ENCODE peak calls at places on chromosomes 2 and 18, in four cellular contexts. One of them, this sample, is unnamed.

GRCh38 chr18:48529796-48530195 is 9.0 kb upstream of the CTIF start:
- DNase-seq in fibroblast of mammary gland: peak
- DNase-seq in BE2C: no peak
- DNase-seq in HCT116: no peak
- DNase-seq in this sample: no peak

GRCh38 chr2:67604360-67604759 is 207.2 kb downstream of the ETAA1 start:
- DNase-seq in fibroblast of mammary gland: peak
- DNase-seq in BE2C: no peak
- DNase-seq in HCT116: no peak
- DNase-seq in this sample: no peak

GRCh38 chr2:69801745-69802144 is 27.7 kb upstream of the GMCL1 start:
- DNase-seq in HCT116: no peak
- DNase-seq in BE2C: no peak
- DNase-seq in fibroblast of mammary gland: no peak
- DNase-seq in this sample: no peak

GRCh38 chr2:134862069-134862468 is 23.7 kb downstream of the ACMSD start:
- DNase-seq in HCT116: no peak
- DNase-seq in BE2C: no peak
- DNase-seq in fibroblast of mammary gland: no peak
- DNase-seq in this sample: no peak

GRCh38 chr2:181036848-181037603 is 56.6 kb downstream of the UBE2E3 start:
- DNase-seq in HCT116: no peak
- DNase-seq in fibroblast of mammary gland: peak
- DNase-seq in BE2C: no peak
- DNase-seq in this sample: no peak

GRCh38 chr2:85179541-85179940 is 46.3 kb downstream of the TCF7L1 start:
- DNase-seq in fibroblast of mammary gland: no peak
- DNase-seq in BE2C: no peak
- DNase-seq in HCT116: no peak
- DNase-seq in this sample: no peak

GRCh38 chr2:216700088-216700567 is 4.8 kb upstream of the IGFBP5 start:
- DNase-seq in fibroblast of mammary gland: no peak
- DNase-seq in BE2C: peak
- DNase-seq in HCT116: no peak
- DNase-seq in this sample: no peak

GRCh38 chr18:7566244-7566586 is 901 bp upstream of the PTPRM start:
- DNase-seq in fibroblast of mammary gland: no peak
- DNase-seq in BE2C: no peak
- DNase-seq in HCT116: no peak
- DNase-seq in this sample: no peak

GRCh38 chr2:170204561-170204960 is 26.6 kb downstream of the MYO3B start:
- DNase-seq in BE2C: no peak
- DNase-seq in fibroblast of mammary gland: no peak
- DNase-seq in HCT116: no peak
- DNase-seq in this sample: no peak

GRCh38 chr2:203446071-203446481 is 89.0 kb downstream of the RAPH1 start:
- DNase-seq in BE2C: no peak
- DNase-seq in fibroblast of mammary gland: peak
- DNase-seq in HCT116: no peak
- DNase-seq in this sample: no peak

GRCh38 chr2:33893801-33894200 is 294.7 kb upstream of the FAM98A start:
- DNase-seq in BE2C: no peak
- DNase-seq in fibroblast of mammary gland: no peak
- DNase-seq in HCT116: no peak
- DNase-seq in this sample: no peak

GRCh38 chr2:205651719-205652118 is 30.6 kb upstream of the NRP2 start:
- DNase-seq in fibroblast of mammary gland: no peak
- DNase-seq in HCT116: no peak
- DNase-seq in BE2C: no peak
- DNase-seq in this sample: no peak

GRCh38 chr18:57627488-57627887 is 5.9 kb upstream of the NARS1 start:
- DNase-seq in fibroblast of mammary gland: no peak
- DNase-seq in HCT116: no peak
- DNase-seq in BE2C: no peak
- DNase-seq in this sample: no peak

GRCh38 chr18:26656401-26656943 is 108.1 kb upstream of the KCTD1 start:
- DNase-seq in fibroblast of mammary gland: no peak
- DNase-seq in BE2C: no peak
- DNase-seq in HCT116: no peak
- DNase-seq in this sample: no peak

GRCh38 chr2:42602218-42602936 is 33.9 kb downstream of the MTA3 start:
- DNase-seq in HCT116: no peak
- DNase-seq in fibroblast of mammary gland: no peak
- DNase-seq in BE2C: no peak
- DNase-seq in this sample: no peak

GRCh38 chr18:24396082-24396623 is 1.5 kb downstream of the OSBPL1A start:
- DNase-seq in fibroblast of mammary gland: peak
- DNase-seq in HCT116: no peak
- DNase-seq in BE2C: no peak
- DNase-seq in this sample: no peak

GRCh38 chr2:28155627-28156026 is 237.0 kb upstream of the FOSL2 start:
- DNase-seq in HCT116: peak
- DNase-seq in fibroblast of mammary gland: peak
- DNase-seq in BE2C: peak
- DNase-seq in this sample: no peak

GRCh38 chr2:904243-905024 is 46.2 kb upstream of the SNTG2 start:
- DNase-seq in fibroblast of mammary gland: no peak
- DNase-seq in HCT116: no peak
- DNase-seq in BE2C: no peak
- DNase-seq in this sample: no peak

GRCh38 chr2:156005999-156006712 is 326.4 kb downstream of the NR4A2 start:
- DNase-seq in BE2C: no peak
- DNase-seq in fibroblast of mammary gland: peak
- DNase-seq in HCT116: no peak
- DNase-seq in this sample: peak

GRCh38 chr2:182870227-182870626 is 3.8 kb upstream of the FRZB start:
- DNase-seq in HCT116: peak
- DNase-seq in fibroblast of mammary gland: peak
- DNase-seq in BE2C: peak
- DNase-seq in this sample: no peak

GRCh38 chr2:99662761-99663341 is 173.0 kb upstream of the REV1 start:
- DNase-seq in HCT116: no peak
- DNase-seq in BE2C: peak
- DNase-seq in fibroblast of mammary gland: peak
- DNase-seq in this sample: no peak

GRCh38 chr2:61398413-61398812 is 72.5 kb downstream of the USP34 start:
- DNase-seq in BE2C: no peak
- DNase-seq in HCT116: no peak
- DNase-seq in fibroblast of mammary gland: no peak
- DNase-seq in this sample: no peak

GRCh38 chr2:230234122-230234722 is 8.7 kb downstream of the SP140 start:
- DNase-seq in BE2C: no peak
- DNase-seq in HCT116: no peak
- DNase-seq in fibroblast of mammary gland: no peak
- DNase-seq in this sample: no peak

GRCh38 chr2:218872645-218873358 is 7.8 kb upstream of the WNT10A start:
- DNase-seq in fibroblast of mammary gland: no peak
- DNase-seq in BE2C: no peak
- DNase-seq in HCT116: no peak
- DNase-seq in this sample: no peak

GRCh38 chr2:59922450-59922849 is 631.0 kb downstream of the BCL11A start:
- DNase-seq in HCT116: no peak
- DNase-seq in fibroblast of mammary gland: no peak
- DNase-seq in BE2C: no peak
- DNase-seq in this sample: no peak

GRCh38 chr2:64649013-64649484 is 4.7 kb downstream of the SERTAD2 start:
- DNase-seq in HCT116: no peak
- DNase-seq in fibroblast of mammary gland: no peak
- DNase-seq in BE2C: no peak
- DNase-seq in this sample: no peak

GRCh38 chr18:79553154-79553553 is 126.4 kb upstream of the CTDP1 start:
- DNase-seq in fibroblast of mammary gland: no peak
- DNase-seq in HCT116: no peak
- DNase-seq in BE2C: no peak
- DNase-seq in this sample: no peak

GRCh38 chr2:54166121-54166773 is 50.8 kb downstream of the ACYP2 start:
- DNase-seq in fibroblast of mammary gland: peak
- DNase-seq in BE2C: no peak
- DNase-seq in HCT116: no peak
- DNase-seq in this sample: no peak
- TF ChIP-seq CTCF in fibroblast of mammary gland: no peak
- TF ChIP-seq CTCF in BE2C: no peak
- TF ChIP-seq CTCF in HCT116: no peak
- TF ChIP-seq CTCF in this sample: no peak

GRCh38 chr2:223797811-223798721 is 39.3 kb downstream of the AP1S3 start:
- DNase-seq in HCT116: no peak
- DNase-seq in fibroblast of mammary gland: peak
- DNase-seq in BE2C: peak
- DNase-seq in this sample: no peak
- TF ChIP-seq CTCF in HCT116: peak
- TF ChIP-seq CTCF in fibroblast of mammary gland: peak
- TF ChIP-seq CTCF in BE2C: peak
- TF ChIP-seq CTCF in this sample: peak

GRCh38 chr18:34915046-34915445 is 126.2 kb upstream of the MAPRE2 start:
- DNase-seq in HCT116: no peak
- DNase-seq in BE2C: no peak
- DNase-seq in fibroblast of mammary gland: no peak
- DNase-seq in this sample: no peak

GRCh38 chr18:34913837-34914755 is 127.1 kb upstream of the MAPRE2 start:
- DNase-seq in HCT116: no peak
- DNase-seq in fibroblast of mammary gland: no peak
- DNase-seq in BE2C: no peak
- DNase-seq in this sample: no peak

GRCh38 chr18:34911081-34911480 is 130.1 kb upstream of the MAPRE2 start:
- DNase-seq in BE2C: no peak
- DNase-seq in HCT116: no peak
- DNase-seq in fibroblast of mammary gland: no peak
- DNase-seq in this sample: no peak

DNA sequence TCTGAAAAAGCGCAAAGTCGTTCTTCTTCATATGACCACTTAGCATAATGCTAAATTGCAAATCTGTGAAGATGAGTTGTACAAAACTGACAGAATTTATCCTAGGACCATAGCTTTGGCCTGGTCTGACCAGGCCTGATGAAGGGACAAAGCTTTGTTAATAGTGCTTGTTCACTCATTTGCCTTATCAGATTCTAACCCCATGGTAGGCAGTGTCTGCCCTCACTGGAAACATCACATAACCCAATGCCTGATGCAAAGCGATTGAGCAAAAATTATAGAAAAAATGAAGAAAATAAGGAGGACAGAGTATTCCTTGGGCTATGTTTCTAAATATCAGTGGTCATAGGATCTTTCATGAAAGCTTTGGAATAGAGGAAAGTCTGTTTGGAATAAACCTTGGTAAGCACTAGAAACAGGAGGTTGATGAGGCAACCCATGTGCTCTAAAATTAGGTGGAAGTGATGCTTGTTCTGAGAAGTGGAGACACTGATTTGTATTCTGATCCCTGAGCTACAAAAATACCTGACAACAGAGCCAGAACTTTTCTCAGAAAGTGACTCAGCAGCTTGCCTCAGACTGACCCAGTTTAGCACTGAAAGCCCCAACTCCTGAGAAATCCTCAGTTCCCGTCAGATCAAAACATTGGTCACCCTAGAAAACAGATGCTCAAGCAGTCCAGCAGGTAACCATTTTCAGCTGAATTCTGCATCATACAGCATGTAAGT is 131.4 kb upstream of the MAPRE2 start:
- DNase-seq in BE2C: no peak
- DNase-seq in HCT116: no peak
- DNase-seq in fibroblast of mammary gland: peak
- DNase-seq in this sample: no peak
- TF ChIP-seq CTCF in BE2C: no peak
- TF ChIP-seq CTCF in HCT116: no peak
- TF ChIP-seq CTCF in fibroblast of mammary gland: no peak
- TF ChIP-seq CTCF in this sample: no peak

GRCh38 chr2:41498791-41499190 is 549.0 kb upstream of the PKDCC start:
- DNase-seq in fibroblast of mammary gland: peak
- DNase-seq in BE2C: no peak
- DNase-seq in HCT116: no peak
- DNase-seq in this sample: no peak

GRCh38 chr2:41500895-41501294 is 546.9 kb upstream of the PKDCC start:
- DNase-seq in BE2C: no peak
- DNase-seq in fibroblast of mammary gland: no peak
- DNase-seq in HCT116: no peak
- DNase-seq in this sample: no peak

GRCh38 chr2:41495050-41495449 is 552.8 kb upstream of the PKDCC start:
- DNase-seq in HCT116: no peak
- DNase-seq in BE2C: no peak
- DNase-seq in fibroblast of mammary gland: peak
- DNase-seq in this sample: no peak

GRCh38 chr2:41502752-41503151 is 545.1 kb upstream of the PKDCC start:
- DNase-seq in HCT116: no peak
- DNase-seq in fibroblast of mammary gland: no peak
- DNase-seq in BE2C: no peak
- DNase-seq in this sample: no peak

GRCh38 chr2:41496908-41497307 is 550.9 kb upstream of the PKDCC start:
- DNase-seq in HCT116: no peak
- DNase-seq in fibroblast of mammary gland: no peak
- DNase-seq in BE2C: peak
- DNase-seq in this sample: no peak
- TF ChIP-seq CTCF in HCT116: peak
- TF ChIP-seq CTCF in fibroblast of mammary gland: peak
- TF ChIP-seq CTCF in BE2C: peak
- TF ChIP-seq CTCF in this sample: peak

GRCh38 chr18:58886864-58887612 is 22.4 kb downstream of the ZNF532 start:
- DNase-seq in BE2C: no peak
- DNase-seq in HCT116: no peak
- DNase-seq in fibroblast of mammary gland: no peak
- DNase-seq in this sample: no peak
- TF ChIP-seq CTCF in BE2C: no peak
- TF ChIP-seq CTCF in HCT116: no peak
- TF ChIP-seq CTCF in fibroblast of mammary gland: no peak
- TF ChIP-seq CTCF in this sample: peak